ENCODE peak calls at places on chromosome 19, in nine cellular contexts. I, P, D, Y, Q, X, O, T and L are unnamed samples.

GRCh38 chr19:6743714-6744380 is 4.4 kb downstream of the TRIP10 start:
- DNase-seq in I (no peak), P (no peak), D (peak), Y (no peak), Q (no peak), X (no peak), O (no peak), T (no peak), L (no peak)

GRCh38 chr19:4647676-4648644 is 8.6 kb downstream of the TNFAIP8L1 start:
- DNase-seq in I (no peak), P (no peak), D (no peak), Y (no peak), Q (no peak), X (no peak), O (peak), T (no peak), L (no peak)

GRCh38 chr19:15284091-15284490 is 48.2 kb downstream of the BRD4 start:
- DNase-seq in I (no peak), P (no peak), D (no peak), Y (no peak), Q (no peak), X (no peak), O (no peak), T (no peak), L (no peak)

GRCh38 chr19:29001006-29001921 is 211.7 kb downstream of the UQCRFS1 start:
- DNase-seq in I (peak), P (no peak), D (no peak), Y (no peak), Q (peak), X (no peak), O (no peak), T (no peak), L (no peak)

GRCh38 chr19:49570138-49570856 is 10.1 kb downstream of the NOSIP start:
- DNase-seq in I (peak), P (peak), D (peak), Y (peak), Q (peak), X (peak), O (peak), T (no peak), L (peak)

GRCh38 chr19:35868172-35868822 is at the start of gene APLP1:
- DNase-seq in I (peak), P (peak), D (peak), Y (peak), Q (peak), X (peak), O (peak), T (peak), L (peak)

GRCh38 chr19:50430888-50431342 is 1.8 kb upstream of the MYBPC2 start:
- DNase-seq in I (no peak), P (no peak), D (no peak), Y (no peak), Q (no peak), X (no peak), O (no peak), T (no peak), L (no peak)

GRCh38 chr19:10760268-10760944 is 42.5 kb downstream of the DNM2 start:
- DNase-seq in I (no peak), P (no peak), D (peak), Y (peak), Q (peak), X (peak), O (no peak), T (no peak), L (no peak)

GRCh38 chr19:34393629-34394028 is 10.6 kb upstream of the PDCD2L start:
- DNase-seq in I (no peak), P (no peak), D (no peak), Y (no peak), Q (peak), X (no peak), O (no peak), T (no peak), L (no peak)

GRCh38 chr19:11735375-11735774 is 3.4 kb downstream of the ZNF823 start:
- DNase-seq in I (no peak), P (peak), D (no peak), Y (no peak), Q (no peak), X (no peak), O (no peak), T (no peak), L (no peak)

GRCh38 chr19:12333162-12334159 is at the start of gene ZNF563:
- DNase-seq in I (peak), P (peak), D (peak), Y (peak), Q (peak), X (peak), O (peak), T (peak), L (peak)

GRCh38 chr19:609001-609340 is 19.3 kb downstream of the HCN2 start:
- DNase-seq in I (peak), P (no peak), D (no peak), Y (no peak), Q (no peak), X (no peak), O (no peak), T (peak), L (peak)